ENCODE peak calls at places on chromosome 1, in four cellular contexts. E, W, P and G are unnamed samples.

GRCh38 chr1:6325482-6325881 is 64.6 kb upstream of the GPR153 start:
- DNase-seq in E (no peak), W (no peak), P (no peak), G (no peak)

GRCh38 chr1:37946703-37947360 is at the start of gene INPP5B:
- DNase-seq in E (peak; percentile 84), W (peak; percentile 90), P (peak; percentile 60), G (peak; percentile 87)

GRCh38 chr1:178127482-178127881 is 33.6 kb downstream of the RASAL2 start:
- DNase-seq in E (no peak), W (no peak), P (no peak), G (no peak)

GRCh38 chr1:2493691-2494322 is 17.7 kb downstream of the PLCH2 start:
- DNase-seq in E (no peak), W (no peak), P (no peak), G (no peak)

GRCh38 chr1:16980473-16981268 is at the start of gene MFAP2:
- DNase-seq in E (no peak), W (no peak), P (no peak), G (no peak)

GRCh38 chr1:31944205-31945089 is 6.3 kb upstream of the PTP4A2 start:
- DNase-seq in E (peak; percentile 97), W (peak; percentile 94), P (peak; percentile 75), G (peak; percentile 87)

GRCh38 chr1:41741244-41741643 is 177.5 kb downstream of the HIVEP3 start:
- DNase-seq in E (no peak), W (no peak), P (no peak), G (no peak)

GRCh38 chr1:17527036-17527914 is 12.2 kb upstream of the ARHGEF10L start:
- DNase-seq in E (peak; percentile 19), W (no peak), P (no peak), G (peak; percentile 73)

GRCh38 chr1:15008783-15009709 is 144.5 kb upstream of the TMEM51 start:
- DNase-seq in E (no peak), W (no peak), P (no peak), G (peak; percentile 64)

GRCh38 chr1:21082078-21082477 is 94.6 kb downstream of the EIF4G3 start:
- DNase-seq in E (no peak), W (no peak), P (no peak), G (peak; percentile 44)

GRCh38 chr1:79193211-79194079 is 186.9 kb upstream of the ADGRL4 start:
- DNase-seq in E (peak; percentile 18), W (no peak), P (peak; percentile 41), G (peak; percentile 74)

GRCh38 chr1:57277681-57278080 is 146.2 kb downstream of the DAB1 start:
- DNase-seq in E (no peak), W (no peak), P (no peak), G (no peak)

GRCh38 chr1:7108251-7108650 is 323.0 kb downstream of the CAMTA1 start:
- DNase-seq in E (no peak), W (no peak), P (no peak), G (no peak)

GRCh38 chr1:33971018-33971710 is 107.3 kb downstream of the HMGB4 start:
- DNase-seq in E (no peak), W (no peak), P (no peak), G (peak; percentile 15)

GRCh38 chr1:1436634-1437032 is 1.1 kb downstream of the VWA1 start:
- DNase-seq in E (no peak), W (no peak), P (no peak), G (no peak)

GRCh38 chr1:213019450-213019849 is 3.8 kb upstream of the ANGEL2 start:
- DNase-seq in E (no peak), W (no peak), P (no peak), G (no peak)

GRCh38 chr1:54479251-54479650 is 68.8 kb upstream of the ACOT11 start:
- DNase-seq in E (no peak), W (no peak), P (no peak), G (no peak)

GRCh38 chr1:31335007-31335406 is 37.9 kb downstream of the FABP3 start:
- DNase-seq in E (peak; percentile 45), W (no peak), P (peak; percentile 7), G (peak; percentile 46)

GRCh38 chr1:44264143-44264542 is 50.9 kb downstream of the DMAP1 start:
- DNase-seq in E (no peak), W (no peak), P (no peak), G (no peak)

GRCh38 chr1:3038113-3038551 is 16.9 kb downstream of the ACTRT2 start:
- DNase-seq in E (no peak), W (no peak), P (no peak), G (no peak)

GRCh38 chr1:198443374-198444233 is 96.9 kb downstream of the ATP6V1G3 start:
- DNase-seq in E (peak; percentile 91), W (no peak), P (no peak), G (peak; percentile 98)

GRCh38 chr1:169680377-169681019 is 30.9 kb downstream of the SELL start:
- DNase-seq in E (no peak), W (no peak), P (peak; percentile 73), G (no peak)

GRCh38 chr1:54471588-54471987 is 65.4 kb upstream of the SSBP3 start:
- DNase-seq in E (no peak), W (no peak), P (no peak), G (no peak)

DNA sequence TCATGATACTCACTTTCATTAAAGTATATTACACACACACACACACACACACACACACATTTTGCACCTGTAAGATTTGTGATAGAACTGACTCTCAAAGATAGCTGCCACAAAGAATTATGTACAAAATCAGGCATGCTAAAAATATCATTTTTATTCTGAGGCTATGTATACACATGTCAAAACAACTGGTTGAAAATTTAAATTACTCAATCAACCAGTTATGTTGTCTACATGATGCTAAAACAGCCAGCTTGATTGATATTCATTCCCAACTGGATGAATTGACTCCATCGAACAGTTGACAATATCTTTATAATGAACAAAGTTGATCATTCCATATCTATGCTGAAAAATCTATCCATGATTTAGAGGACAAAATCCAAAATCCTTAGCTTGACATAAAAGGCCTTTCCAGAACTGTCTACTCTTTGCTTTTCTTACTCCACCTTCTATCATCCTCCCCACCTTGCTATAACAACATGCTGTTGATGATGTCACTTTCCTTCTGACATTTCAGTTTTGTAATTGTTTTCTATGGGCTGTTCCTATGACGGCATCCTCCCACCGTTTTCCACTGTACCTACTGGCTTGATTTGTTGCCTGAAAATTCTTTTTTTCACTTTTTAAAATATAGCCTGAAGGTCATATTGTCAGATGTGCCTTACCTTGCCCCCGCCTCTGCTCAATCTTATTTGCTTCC is 321.5 kb upstream of the OLFM3 start:
- DNase-seq in E (no peak), W (no peak), P (no peak), G (no peak)
- TF ChIP-seq ELK1 in E (no peak), W (no peak), P (no peak), G (no peak)

DNA sequence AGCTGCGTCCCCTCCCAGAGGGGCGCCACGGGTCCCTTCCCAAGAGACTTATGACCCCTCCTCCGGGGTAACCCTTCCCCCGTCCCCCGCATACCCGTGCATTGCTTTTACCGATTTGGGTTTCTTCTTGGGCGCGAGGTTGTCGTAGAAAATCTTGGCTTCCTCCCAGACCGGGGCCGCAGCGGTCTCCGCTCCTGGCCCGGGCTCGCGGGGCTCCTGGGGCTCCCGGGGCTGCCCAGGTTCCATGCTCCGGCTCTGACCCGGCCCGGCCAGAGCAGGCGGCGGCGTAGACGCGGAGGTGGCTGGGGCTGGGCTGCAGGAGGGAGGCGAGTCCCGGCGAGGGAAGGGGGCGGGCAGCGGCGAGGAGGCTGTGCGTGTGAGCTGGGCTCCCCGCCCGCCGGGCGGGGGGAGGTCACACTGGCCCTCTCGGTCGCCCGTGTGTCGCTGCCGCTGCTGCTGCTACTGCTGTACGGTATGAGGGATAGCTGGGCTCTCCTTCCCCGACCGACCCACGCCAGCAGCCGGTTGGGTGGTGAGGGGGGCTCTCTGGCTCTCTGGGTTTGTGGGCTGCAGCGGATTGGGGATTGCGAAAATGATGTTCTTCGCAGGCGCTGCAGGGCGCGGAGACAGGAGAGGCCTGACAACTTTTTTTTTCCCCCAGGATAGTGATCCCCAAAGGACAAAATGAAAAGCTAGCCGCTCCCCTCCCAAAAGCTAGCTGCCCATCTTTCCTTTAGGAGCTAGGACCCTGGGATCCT is at the start of gene NT5C1A:
- DNase-seq in E (no peak), W (peak; percentile 70), P (no peak), G (no peak)
- TF ChIP-seq ELK1 in E (no peak), W (no peak), P (no peak), G (no peak)

DNA sequence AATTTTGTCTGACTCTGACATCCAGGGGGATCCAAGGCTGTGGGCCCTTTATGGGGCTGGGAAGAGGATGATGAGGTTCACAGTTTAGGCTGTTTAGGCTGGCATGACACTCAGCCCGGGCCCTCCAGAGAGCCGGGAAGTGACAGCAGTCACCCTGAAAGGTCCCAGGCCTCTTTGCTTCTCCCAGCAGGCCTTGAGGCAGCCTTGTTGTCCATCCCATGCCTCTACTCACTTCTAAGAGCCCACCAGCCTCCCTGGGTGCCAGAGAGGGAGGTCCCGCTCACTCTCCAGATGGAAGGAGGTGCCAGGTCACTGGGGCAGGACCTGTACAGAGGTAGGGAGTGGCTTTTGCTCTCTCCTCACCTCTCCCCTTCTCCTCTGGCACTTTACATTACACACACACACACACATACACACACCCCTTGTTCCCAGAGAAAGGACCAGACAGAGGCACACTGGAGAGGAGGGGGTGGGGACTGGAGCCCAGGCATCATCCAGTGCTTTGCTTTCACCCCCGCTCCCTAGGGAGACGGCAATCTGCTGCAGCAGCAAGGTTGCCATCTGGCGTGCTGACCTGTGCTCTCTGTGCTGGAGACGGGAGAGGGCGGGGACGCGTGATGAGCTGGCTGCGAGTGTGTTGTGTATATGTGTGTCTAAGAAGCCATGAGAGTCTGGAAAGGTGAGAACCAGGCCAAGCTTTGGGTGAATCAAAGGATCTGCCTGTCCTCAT is 4.6 kb downstream of the KLHDC8A start:
- DNase-seq in E (peak; percentile 53), W (no peak), P (no peak), G (peak; percentile 40)
- TF ChIP-seq ELK1 in E (no peak), W (no peak), P (no peak), G (no peak)

GRCh38 chr1:23953020-23953419 is 6.6 kb upstream of the PNRC2 start:
- DNase-seq in E (no peak), W (no peak), P (no peak), G (no peak)

GRCh38 chr1:23947366-23947765 is 12.3 kb upstream of the PNRC2 start:
- DNase-seq in E (no peak), W (no peak), P (no peak), G (no peak)

GRCh38 chr1:23957096-23957495 is 2.5 kb upstream of the PNRC2 start:
- DNase-seq in E (no peak), W (no peak), P (no peak), G (no peak)

DNA sequence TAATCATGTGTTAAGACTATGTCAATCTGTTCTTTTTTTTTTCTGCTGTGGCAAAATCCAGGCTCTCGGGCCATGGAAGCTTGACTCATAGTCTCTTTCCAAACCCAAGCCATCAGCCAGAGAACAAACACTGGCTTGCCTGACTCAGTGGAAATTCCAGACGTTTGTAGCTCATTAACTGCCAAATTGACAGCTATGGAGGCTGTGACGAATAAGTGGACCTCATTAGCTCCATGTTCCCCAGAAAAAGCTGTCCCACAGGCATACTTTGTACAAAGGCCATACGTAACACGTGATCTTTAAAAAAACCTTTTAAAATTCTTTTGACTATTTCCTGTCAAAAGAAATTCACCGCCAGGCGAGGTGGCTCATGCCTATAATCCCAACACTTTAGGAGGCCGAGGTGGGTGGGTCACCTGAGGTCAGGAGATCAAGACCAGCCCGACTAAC is 8.0 kb upstream of the PNRC2 start:
- DNase-seq in E (peak; percentile 91), W (no peak), P (no peak), G (peak; percentile 78)
- TF ChIP-seq ELK1 in E (no peak), W (no peak), P (no peak), G (no peak)

DNA sequence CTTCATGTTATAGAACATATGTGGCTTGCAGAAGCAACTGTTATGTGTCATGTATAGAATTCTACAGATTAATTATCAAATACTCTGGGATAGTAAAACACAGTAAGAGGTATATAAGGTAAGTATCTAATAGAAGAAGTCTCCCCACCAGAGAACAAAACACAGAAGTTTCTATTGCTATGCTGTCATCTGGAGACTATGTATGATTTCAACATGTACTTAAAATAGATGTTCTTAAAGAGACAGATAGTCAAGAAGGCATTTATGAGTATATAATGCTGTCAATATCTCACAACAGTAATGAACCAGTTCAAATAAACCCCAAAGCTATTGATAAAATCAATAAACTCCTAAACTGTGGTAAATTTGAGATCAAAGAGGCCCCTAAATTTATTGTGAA is 8.1 kb upstream of the ADCY10 start:
- DNase-seq in E (no peak), W (no peak), P (no peak), G (peak; percentile 60)
- TF ChIP-seq ELK1 in E (no peak), W (no peak), P (no peak), G (no peak)